ENCODE peak calls at places on chromosomes 3 and 15, in eight cellular contexts. O, L, Q, U, E, X, W and P are unnamed samples.

GRCh38 chr15:88247914-88248313 is 8.6 kb downstream of the NTRK3 start:
- DNase-seq in L (no peak), Q (no peak), W (no peak), U (no peak), E (no peak), X (no peak), O (no peak), P (no peak)

GRCh38 chr3:158107508-158108095 is 1.4 kb upstream of the SHOX2 start:
- DNase-seq in E (no peak), U (no peak), O (no peak), Q (no peak), X (no peak), L (no peak), W (no peak), P (no peak)

GRCh38 chr15:77759896-77760592 is 127.3 kb upstream of the LINGO1 start:
- DNase-seq in L (no peak), X (no peak), U (no peak), Q (peak; percentile 31), W (peak; percentile 79), O (no peak), E (no peak), P (no peak)

GRCh38 chr15:51750942-51751686 is at the start of gene TMOD2:
- DNase-seq in W (peak; percentile 85), E (peak; percentile 39), X (peak; percentile 66), L (peak; percentile 58), O (peak; percentile 72), Q (peak; percentile 43), U (peak; percentile 75), P (peak; percentile 40)

GRCh38 chr3:7669641-7670040 is 808.7 kb downstream of the GRM7 start:
- DNase-seq in X (no peak), Q (no peak), L (no peak), U (no peak), E (no peak), O (no peak), W (no peak), P (no peak)

GRCh38 chr3:133081016-133081415 is 42.8 kb downstream of the TMEM108 start:
- DNase-seq in O (no peak), Q (no peak), E (no peak), W (no peak), L (no peak), X (no peak), U (no peak), P (no peak)

GRCh38 chr3:901953-902778 is 190.7 kb upstream of the CNTN6 start:
- DNase-seq in Q (no peak), E (peak; percentile 6), W (no peak), O (no peak), L (peak; percentile 32), X (no peak), U (no peak), P (no peak)

GRCh38 chr15:52493968-52494367 is 34.7 kb downstream of the MYO5A start:
- DNase-seq in E (no peak), Q (no peak), W (no peak), X (no peak), O (no peak), U (no peak), L (peak; percentile 15), P (no peak)

GRCh38 chr15:89116404-89116803 is 28.1 kb downstream of the ABHD2 start:
- DNase-seq in U (no peak), Q (peak; percentile 66), E (no peak), L (no peak), W (no peak), X (no peak), O (no peak), P (no peak)

GRCh38 chr3:44318929-44319328 is 19.6 kb upstream of the TCAIM start:
- DNase-seq in X (no peak), E (no peak), L (peak; percentile 5), Q (no peak), O (no peak), W (peak; percentile 60), U (no peak), P (no peak)

GRCh38 chr15:80059786-80060489 is 462 bp downstream of the ZFAND6 start:
- DNase-seq in U (no peak), E (peak; percentile 17), X (no peak), L (peak; percentile 69), O (no peak), W (peak; percentile 74), Q (peak; percentile 29), P (peak; percentile 38)

GRCh38 chr15:31552482-31553099 is 226.0 kb downstream of the KLF13 start:
- DNase-seq in U (no peak), O (no peak), X (no peak), E (no peak), Q (peak; percentile 11), W (no peak), L (no peak), P (no peak)

GRCh38 chr15:55827204-55827603 is 84.3 kb upstream of the PRTG start:
- DNase-seq in L (peak; percentile 35), W (no peak), E (no peak), Q (peak; percentile 50), X (no peak), U (no peak), O (no peak), P (no peak)

GRCh38 chr3:194300392-194300758 is 50.8 kb downstream of the CPN2 start:
- DNase-seq in W (peak; percentile 98), O (peak; percentile 89), Q (peak; percentile 81), X (peak; percentile 88), L (peak; percentile 85), E (peak; percentile 87), U (no peak), P (peak; percentile 61)